ENCODE peak calls at places on chromosome 1, in nine cellular contexts. One of them, this sample, is unnamed.

GRCh38 chr1:1591452-1591851 is 8.5 kb downstream of the FNDC10 start:
- DNase-seq in right cardiac atrium: no peak
- DNase-seq in amniotic stem cell: no peak
- DNase-seq in lung: no peak
- DNase-seq in RPMI7951: peak; percentile 31
- DNase-seq in occipital lobe: no peak
- DNase-seq in mucosa of gallbladder: no peak
- DNase-seq in H54: no peak
- DNase-seq in activated T-helper 1 cell treated with Interleukin-2 at 50 U/mL for 16 hours: no peak
- DNase-seq in this sample: no peak

GRCh38 chr1:56212143-56212542 is 367.2 kb downstream of the PLPP3 start:
- DNase-seq in H54: no peak
- DNase-seq in amniotic stem cell: no peak
- DNase-seq in lung: no peak
- DNase-seq in mucosa of gallbladder: no peak
- DNase-seq in right cardiac atrium: no peak
- DNase-seq in occipital lobe: no peak
- DNase-seq in RPMI7951: no peak
- DNase-seq in activated T-helper 1 cell treated with Interleukin-2 at 50 U/mL for 16 hours: no peak
- DNase-seq in this sample: no peak

GRCh38 chr1:240352769-240353168 is 259.2 kb downstream of the GREM2 start:
- DNase-seq in amniotic stem cell: no peak
- DNase-seq in lung: no peak
- DNase-seq in mucosa of gallbladder: no peak
- DNase-seq in right cardiac atrium: no peak
- DNase-seq in RPMI7951: peak; percentile 13
- DNase-seq in H54: no peak
- DNase-seq in activated T-helper 1 cell treated with Interleukin-2 at 50 U/mL for 16 hours: no peak
- DNase-seq in occipital lobe: no peak
- DNase-seq in this sample: no peak

GRCh38 chr1:13675222-13675621 is 24.8 kb upstream of the PRDM2 start:
- DNase-seq in lung: no peak
- DNase-seq in mucosa of gallbladder: no peak
- DNase-seq in right cardiac atrium: no peak
- DNase-seq in RPMI7951: no peak
- DNase-seq in amniotic stem cell: no peak
- DNase-seq in H54: no peak
- DNase-seq in occipital lobe: no peak
- DNase-seq in activated T-helper 1 cell treated with Interleukin-2 at 50 U/mL for 16 hours: no peak
- DNase-seq in this sample: no peak

GRCh38 chr1:4021153-4021894 is 121.3 kb upstream of the C1orf174 start:
- DNase-seq in occipital lobe: no peak
- DNase-seq in activated T-helper 1 cell treated with Interleukin-2 at 50 U/mL for 16 hours: no peak
- DNase-seq in H54: no peak
- DNase-seq in right cardiac atrium: no peak
- DNase-seq in amniotic stem cell: no peak
- DNase-seq in mucosa of gallbladder: no peak
- DNase-seq in RPMI7951: no peak
- DNase-seq in lung: no peak
- DNase-seq in this sample: no peak

GRCh38 chr1:169106921-169107672 is 607 bp downstream of the ATP1B1 start:
- DNase-seq in occipital lobe: no peak
- DNase-seq in lung: no peak
- DNase-seq in H54: no peak
- DNase-seq in mucosa of gallbladder: no peak
- DNase-seq in RPMI7951: peak; percentile 27
- DNase-seq in right cardiac atrium: peak; percentile 32
- DNase-seq in activated T-helper 1 cell treated with Interleukin-2 at 50 U/mL for 16 hours: no peak
- DNase-seq in amniotic stem cell: no peak
- DNase-seq in this sample: peak; percentile 61

GRCh38 chr1:116540088-116540487 is 30.7 kb downstream of the CD58 start:
- DNase-seq in H54: no peak
- DNase-seq in mucosa of gallbladder: no peak
- DNase-seq in activated T-helper 1 cell treated with Interleukin-2 at 50 U/mL for 16 hours: no peak
- DNase-seq in lung: no peak
- DNase-seq in occipital lobe: no peak
- DNase-seq in right cardiac atrium: no peak
- DNase-seq in amniotic stem cell: no peak
- DNase-seq in RPMI7951: no peak
- DNase-seq in this sample: no peak

GRCh38 chr1:154463512-154463990 is 38.5 kb upstream of the TDRD10 start:
- DNase-seq in right cardiac atrium: no peak
- DNase-seq in occipital lobe: no peak
- DNase-seq in H54: peak; percentile 38
- DNase-seq in lung: no peak
- DNase-seq in RPMI7951: peak; percentile 11
- DNase-seq in amniotic stem cell: no peak
- DNase-seq in mucosa of gallbladder: peak; percentile 22
- DNase-seq in activated T-helper 1 cell treated with Interleukin-2 at 50 U/mL for 16 hours: peak; percentile 62
- DNase-seq in this sample: no peak

GRCh38 chr1:3457910-3458621 is 3.6 kb downstream of the ARHGEF16 start:
- DNase-seq in mucosa of gallbladder: no peak
- DNase-seq in activated T-helper 1 cell treated with Interleukin-2 at 50 U/mL for 16 hours: no peak
- DNase-seq in lung: no peak
- DNase-seq in H54: no peak
- DNase-seq in RPMI7951: no peak
- DNase-seq in amniotic stem cell: no peak
- DNase-seq in right cardiac atrium: peak; percentile 11
- DNase-seq in occipital lobe: no peak
- DNase-seq in this sample: peak; percentile 52

GRCh38 chr1:9836632-9836960 is 12.8 kb upstream of the CLSTN1 start:
- DNase-seq in H54: no peak
- DNase-seq in mucosa of gallbladder: no peak
- DNase-seq in right cardiac atrium: no peak
- DNase-seq in lung: no peak
- DNase-seq in amniotic stem cell: no peak
- DNase-seq in activated T-helper 1 cell treated with Interleukin-2 at 50 U/mL for 16 hours: no peak
- DNase-seq in RPMI7951: no peak
- DNase-seq in occipital lobe: no peak
- DNase-seq in this sample: no peak